ENCODE peak calls at places on chromosomes 12 and 14, in six cellular contexts. One of them, this sample, is unnamed.

GRCh38 chr12:69896653-69897381 is 71.8 kb downstream of the MYRFL start:
- DNase-seq in right lobe of liver: no peak
- DNase-seq in A549: no peak
- DNase-seq in Peyer's patch: no peak
- DNase-seq in lower leg skin: no peak
- DNase-seq in HepG2: no peak
- DNase-seq in this sample: no peak

GRCh38 chr12:113118142-113118541 is 17.4 kb downstream of the RASAL1 start:
- DNase-seq in right lobe of liver: no peak
- DNase-seq in A549: no peak
- DNase-seq in Peyer's patch: no peak
- DNase-seq in lower leg skin: no peak
- DNase-seq in HepG2: no peak
- DNase-seq in this sample: no peak

GRCh38 chr12:46771268-46771837 is 54.4 kb downstream of the SLC38A4 start:
- DNase-seq in right lobe of liver: no peak
- DNase-seq in A549: no peak
- DNase-seq in Peyer's patch: no peak
- DNase-seq in lower leg skin: no peak
- DNase-seq in HepG2: no peak
- DNase-seq in this sample: no peak

GRCh38 chr14:101962503-101962874 is 1.9 kb upstream of the DYNC1H1 start:
- DNase-seq in right lobe of liver: peak; percentile 67
- DNase-seq in A549: peak; percentile 88
- DNase-seq in Peyer's patch: no peak
- DNase-seq in lower leg skin: no peak
- DNase-seq in HepG2: peak; percentile 90
- DNase-seq in this sample: peak; percentile 27

GRCh38 chr12:79063258-79063657 is 198.7 kb downstream of the SYT1 start:
- DNase-seq in right lobe of liver: no peak
- DNase-seq in A549: no peak
- DNase-seq in Peyer's patch: no peak
- DNase-seq in lower leg skin: no peak
- DNase-seq in HepG2: no peak
- DNase-seq in this sample: no peak

GRCh38 chr12:26854028-26854387 is 21.0 kb upstream of the ITPR2 start:
- DNase-seq in right lobe of liver: no peak
- DNase-seq in A549: no peak
- DNase-seq in Peyer's patch: no peak
- DNase-seq in lower leg skin: no peak
- DNase-seq in HepG2: no peak
- DNase-seq in this sample: no peak

GRCh38 chr14:26163761-26164160 is 434.1 kb downstream of the NOVA1 start:
- DNase-seq in right lobe of liver: no peak
- DNase-seq in A549: no peak
- DNase-seq in Peyer's patch: no peak
- DNase-seq in lower leg skin: no peak
- DNase-seq in HepG2: peak; percentile 28
- DNase-seq in this sample: peak; percentile 0

GRCh38 chr14:106286697-106287290 is 760.4 kb downstream of the TMEM121 start:
- DNase-seq in right lobe of liver: no peak
- DNase-seq in A549: no peak
- DNase-seq in Peyer's patch: no peak
- DNase-seq in lower leg skin: no peak
- DNase-seq in HepG2: no peak
- DNase-seq in this sample: peak; percentile 7

GRCh38 chr14:53900499-53900898 is 56.1 kb downstream of the BMP4 start:
- DNase-seq in right lobe of liver: peak; percentile 45
- DNase-seq in A549: no peak
- DNase-seq in Peyer's patch: no peak
- DNase-seq in lower leg skin: peak; percentile 74
- DNase-seq in HepG2: no peak
- DNase-seq in this sample: no peak

GRCh38 chr14:36517242-36518030 is 2.6 kb downstream of the NKX2-1 start:
- DNase-seq in right lobe of liver: no peak
- DNase-seq in A549: no peak
- DNase-seq in Peyer's patch: no peak
- DNase-seq in lower leg skin: no peak
- DNase-seq in HepG2: no peak
- DNase-seq in this sample: no peak

GRCh38 chr12:92041742-92042141 is 103.9 kb downstream of the BTG1 start:
- DNase-seq in right lobe of liver: no peak
- DNase-seq in A549: no peak
- DNase-seq in Peyer's patch: no peak
- DNase-seq in lower leg skin: no peak
- DNase-seq in HepG2: no peak
- DNase-seq in this sample: no peak

GRCh38 chr14:39113685-39114072 is 444 bp upstream of the GEMIN2 start:
- DNase-seq in right lobe of liver: no peak
- DNase-seq in A549: no peak
- DNase-seq in Peyer's patch: no peak
- DNase-seq in lower leg skin: no peak
- DNase-seq in HepG2: no peak
- DNase-seq in this sample: no peak

GRCh38 chr12:51326762-51327439 is 2.9 kb upstream of the BIN2 start:
- DNase-seq in right lobe of liver: no peak
- DNase-seq in A549: no peak
- DNase-seq in Peyer's patch: peak; percentile 47
- DNase-seq in lower leg skin: peak; percentile 37
- DNase-seq in HepG2: no peak
- DNase-seq in this sample: peak; percentile 72

GRCh38 chr14:99572173-99572999 is 31.6 kb downstream of the CCDC85C start:
- DNase-seq in right lobe of liver: peak; percentile 88
- DNase-seq in A549: no peak
- DNase-seq in Peyer's patch: no peak
- DNase-seq in lower leg skin: no peak
- DNase-seq in HepG2: no peak
- DNase-seq in this sample: peak; percentile 68

GRCh38 chr14:67977468-67978034 is 158.0 kb downstream of the RAD51B start:
- DNase-seq in right lobe of liver: no peak
- DNase-seq in A549: no peak
- DNase-seq in Peyer's patch: no peak
- DNase-seq in lower leg skin: no peak
- DNase-seq in HepG2: no peak
- DNase-seq in this sample: no peak

GRCh38 chr12:42484996-42485395 is 104.5 kb downstream of the PRICKLE1 start:
- DNase-seq in right lobe of liver: no peak
- DNase-seq in A549: no peak
- DNase-seq in Peyer's patch: no peak
- DNase-seq in lower leg skin: no peak
- DNase-seq in HepG2: no peak
- DNase-seq in this sample: no peak

GRCh38 chr12:32273063-32273521 is 126.3 kb upstream of the FGD4 start:
- DNase-seq in right lobe of liver: no peak
- DNase-seq in A549: no peak
- DNase-seq in Peyer's patch: no peak
- DNase-seq in lower leg skin: no peak
- DNase-seq in HepG2: no peak
- DNase-seq in this sample: peak; percentile 43

GRCh38 chr14:69473271-69473670 is 11.3 kb upstream of the PLEKHD1 start:
- DNase-seq in right lobe of liver: no peak
- DNase-seq in A549: no peak
- DNase-seq in Peyer's patch: no peak
- DNase-seq in lower leg skin: no peak
- DNase-seq in HepG2: no peak
- DNase-seq in this sample: no peak

GRCh38 chr12:39587247-39587646 is 32.4 kb downstream of the ABCD2 start:
- DNase-seq in right lobe of liver: no peak
- DNase-seq in A549: no peak
- DNase-seq in Peyer's patch: no peak
- DNase-seq in lower leg skin: no peak
- DNase-seq in HepG2: no peak
- DNase-seq in this sample: no peak

GRCh38 chr12:56565510-56566101 is 44.0 kb downstream of the RBMS2 start:
- DNase-seq in right lobe of liver: peak; percentile 53
- DNase-seq in A549: peak; percentile 22
- DNase-seq in Peyer's patch: peak; percentile 43
- DNase-seq in lower leg skin: peak; percentile 66
- DNase-seq in HepG2: peak; percentile 54
- DNase-seq in this sample: peak; percentile 47

GRCh38 chr14:102389261-102389660 is 26.5 kb downstream of the TECPR2 start:
- DNase-seq in right lobe of liver: no peak
- DNase-seq in A549: no peak
- DNase-seq in Peyer's patch: no peak
- DNase-seq in lower leg skin: no peak
- DNase-seq in HepG2: no peak
- DNase-seq in this sample: no peak

GRCh38 chr14:65803886-65804285 is 391.4 kb downstream of the FUT8 start:
- DNase-seq in right lobe of liver: no peak
- DNase-seq in A549: no peak
- DNase-seq in Peyer's patch: no peak
- DNase-seq in lower leg skin: no peak
- DNase-seq in HepG2: no peak
- DNase-seq in this sample: no peak

GRCh38 chr12:70826156-70826555 is 94.4 kb downstream of the PTPRR start:
- DNase-seq in right lobe of liver: no peak
- DNase-seq in A549: no peak
- DNase-seq in Peyer's patch: no peak
- DNase-seq in lower leg skin: no peak
- DNase-seq in HepG2: no peak
- DNase-seq in this sample: no peak

GRCh38 chr14:89365071-89365801 is 51.8 kb downstream of the FOXN3 start:
- DNase-seq in right lobe of liver: no peak
- DNase-seq in A549: no peak
- DNase-seq in Peyer's patch: peak; percentile 76
- DNase-seq in lower leg skin: peak; percentile 36
- DNase-seq in HepG2: no peak
- DNase-seq in this sample: no peak
- TF ChIP-seq POLR2A in right lobe of liver: no peak
- TF ChIP-seq POLR2A in A549: no peak
- TF ChIP-seq POLR2A in Peyer's patch: no peak
- TF ChIP-seq POLR2A in lower leg skin: no peak
- TF ChIP-seq POLR2A in HepG2: no peak
- TF ChIP-seq POLR2A in this sample: no peak

DNA sequence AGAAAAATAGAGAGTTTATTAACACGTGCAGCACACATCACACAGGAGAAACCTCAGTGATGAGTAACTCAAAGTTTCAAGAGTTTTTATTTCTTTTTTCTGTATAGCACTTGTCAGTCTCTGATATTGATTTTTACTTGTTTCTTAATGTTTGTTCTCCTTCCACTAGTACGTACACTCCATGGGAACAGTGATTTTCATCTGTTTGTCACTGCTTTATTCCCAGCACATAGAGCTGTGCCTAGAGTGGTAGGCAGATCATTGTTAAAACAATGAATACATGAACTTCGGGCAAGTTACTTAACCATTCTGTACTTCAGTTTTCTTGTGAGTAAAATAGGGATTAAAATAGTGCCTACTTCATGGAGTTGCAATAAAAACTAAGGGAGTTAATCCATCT is 46.6 kb downstream of the ETV6 start:
- DNase-seq in right lobe of liver: no peak
- DNase-seq in A549: no peak
- DNase-seq in Peyer's patch: no peak
- DNase-seq in lower leg skin: no peak
- DNase-seq in HepG2: no peak
- DNase-seq in this sample: no peak
- TF ChIP-seq POLR2A in right lobe of liver: no peak
- TF ChIP-seq POLR2A in A549: no peak
- TF ChIP-seq POLR2A in Peyer's patch: no peak
- TF ChIP-seq POLR2A in lower leg skin: no peak
- TF ChIP-seq POLR2A in HepG2: no peak
- TF ChIP-seq POLR2A in this sample: no peak

GRCh38 chr12:65881965-65882413 is 57.7 kb downstream of the HMGA2 start:
- DNase-seq in right lobe of liver: peak; percentile 52
- DNase-seq in A549: no peak
- DNase-seq in Peyer's patch: peak; percentile 17
- DNase-seq in lower leg skin: peak; percentile 89
- DNase-seq in HepG2: no peak
- DNase-seq in this sample: peak; percentile 58
- TF ChIP-seq POLR2A in right lobe of liver: no peak
- TF ChIP-seq POLR2A in A549: no peak
- TF ChIP-seq POLR2A in Peyer's patch: no peak
- TF ChIP-seq POLR2A in lower leg skin: no peak
- TF ChIP-seq POLR2A in HepG2: no peak
- TF ChIP-seq POLR2A in this sample: peak; percentile 18

GRCh38 chr14:104282332-104283196 is 144.2 kb downstream of the KIF26A start:
- DNase-seq in right lobe of liver: peak; percentile 88
- DNase-seq in A549: no peak
- DNase-seq in Peyer's patch: no peak
- DNase-seq in lower leg skin: no peak
- DNase-seq in HepG2: no peak
- DNase-seq in this sample: no peak
- TF ChIP-seq POLR2A in right lobe of liver: no peak
- TF ChIP-seq POLR2A in A549: no peak
- TF ChIP-seq POLR2A in Peyer's patch: no peak
- TF ChIP-seq POLR2A in lower leg skin: no peak
- TF ChIP-seq POLR2A in HepG2: no peak
- TF ChIP-seq POLR2A in this sample: no peak

GRCh38 chr14:50270932-50271331 is 39.6 kb upstream of the SOS2 start:
- DNase-seq in right lobe of liver: no peak
- DNase-seq in A549: no peak
- DNase-seq in Peyer's patch: no peak
- DNase-seq in lower leg skin: no peak
- DNase-seq in HepG2: no peak
- DNase-seq in this sample: no peak

GRCh38 chr14:50272498-50272897 is 39.5 kb downstream of the L2HGDH start:
- DNase-seq in right lobe of liver: no peak
- DNase-seq in A549: no peak
- DNase-seq in Peyer's patch: no peak
- DNase-seq in lower leg skin: no peak
- DNase-seq in HepG2: no peak
- DNase-seq in this sample: no peak
- TF ChIP-seq POLR2A in right lobe of liver: no peak
- TF ChIP-seq POLR2A in A549: no peak
- TF ChIP-seq POLR2A in Peyer's patch: no peak
- TF ChIP-seq POLR2A in lower leg skin: no peak
- TF ChIP-seq POLR2A in HepG2: no peak
- TF ChIP-seq POLR2A in this sample: no peak

DNA sequence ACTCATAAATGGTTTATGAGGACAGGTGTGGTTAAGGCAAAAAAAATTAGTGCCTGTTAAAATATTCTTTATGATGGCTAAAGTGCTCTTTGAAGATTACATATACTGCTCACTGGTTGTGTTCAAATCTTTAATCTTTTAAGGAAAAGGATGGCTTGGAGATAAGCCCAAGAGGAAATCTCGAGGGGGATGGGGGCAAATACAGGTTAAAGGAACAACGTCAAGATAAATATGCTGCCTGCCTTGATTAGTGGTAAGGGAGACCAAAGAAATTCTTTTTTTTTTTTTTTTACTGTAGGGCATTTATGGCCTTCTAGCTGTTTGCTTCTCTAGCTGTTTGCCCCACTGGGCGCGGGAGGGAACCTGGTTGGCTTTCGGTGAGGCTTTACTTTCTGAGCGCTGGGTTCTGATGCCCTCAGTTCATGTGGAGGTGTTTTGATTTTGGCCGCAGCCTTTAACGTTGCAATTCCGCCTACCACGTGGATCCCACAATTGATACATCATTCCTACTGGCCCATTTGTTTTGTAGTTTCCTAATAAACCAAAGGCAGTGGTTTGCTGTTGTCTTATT is 5.6 kb downstream of the CCND2 start:
- DNase-seq in right lobe of liver: no peak
- DNase-seq in A549: no peak
- DNase-seq in Peyer's patch: no peak
- DNase-seq in lower leg skin: no peak
- DNase-seq in HepG2: no peak
- DNase-seq in this sample: no peak
- TF ChIP-seq POLR2A in right lobe of liver: no peak
- TF ChIP-seq POLR2A in A549: no peak
- TF ChIP-seq POLR2A in Peyer's patch: no peak
- TF ChIP-seq POLR2A in lower leg skin: no peak
- TF ChIP-seq POLR2A in HepG2: no peak
- TF ChIP-seq POLR2A in this sample: no peak